ENCODE peak calls at places on chromosomes 16 and 17, in six cellular contexts. N is AG04449, S is epithelial cell of esophagus, H is tibial artery, Y is endothelial cell of umbilical vein, B is neural progenitor cell. U is an unnamed sample.

GRCh38 chr16:24070851-24071250 is 185.3 kb upstream of the CACNG3 start:
- DNase-seq in S (peak), N (no peak), Y (peak), B (peak), H (no peak), U (no peak)

GRCh38 chr16:4945560-4946502 is 8.9 kb upstream of the PPL start:
- DNase-seq in N (no peak), Y (no peak), H (peak), B (no peak), S (peak), U (no peak)

GRCh38 chr17:10447035-10447931 is 22.1 kb downstream of the MYH4 start:
- DNase-seq in H (no peak), N (no peak), S (no peak), Y (no peak), B (no peak), U (no peak)

GRCh38 chr16:73150790-73151189 is 102.9 kb upstream of the ZFHX3 start:
- DNase-seq in S (no peak), N (no peak), H (no peak), B (no peak), Y (no peak), U (no peak)

GRCh38 chr16:21260870-21261791 is 17.0 kb downstream of the CRYM start:
- DNase-seq in H (no peak), B (no peak), S (peak), N (peak), Y (peak), U (peak)

GRCh38 chr17:27408891-27409290 is 47.4 kb upstream of the KSR1 start:
- DNase-seq in H (no peak), S (peak), Y (peak), N (no peak), B (no peak), U (no peak)

GRCh38 chr17:67759355-67760171 is 41.8 kb downstream of the NOL11 start:
- DNase-seq in B (no peak), Y (no peak), H (no peak), N (peak), S (no peak), U (peak)

GRCh38 chr17:32240745-32241144 is 24.9 kb upstream of the RHBDL3 start:
- DNase-seq in B (no peak), N (no peak), Y (no peak), S (peak), H (no peak), U (peak)

GRCh38 chr17:70314096-70314495 is 144.8 kb downstream of the KCNJ2 start:
- DNase-seq in N (no peak), B (no peak), H (no peak), S (no peak), Y (no peak), U (no peak)

GRCh38 chr16:48558269-48558915 is 51.6 kb downstream of the N4BP1 start:
- DNase-seq in Y (peak), B (no peak), S (peak), H (no peak), N (no peak), U (no peak)

GRCh38 chr16:87706278-87707000 is 59.3 kb downstream of the KLHDC4 start:
- DNase-seq in N (no peak), B (peak), H (no peak), S (no peak), Y (no peak), U (no peak)

GRCh38 chr17:3535253-3535995 is 22.2 kb downstream of the TRPV3 start:
- DNase-seq in H (peak), Y (peak), N (no peak), S (peak), B (peak), U (no peak)

GRCh38 chr17:10144976-10145375 is 53.4 kb downstream of the GAS7 start:
- DNase-seq in B (no peak), N (no peak), Y (no peak), H (no peak), S (no peak), U (no peak)

GRCh38 chr16:23375643-23376042 is 73.5 kb downstream of the SCNN1B start:
- DNase-seq in S (no peak), B (no peak), N (no peak), Y (no peak), H (no peak), U (no peak)

GRCh38 chr16:55494994-55495421 is 13.9 kb upstream of the LPCAT2 start:
- DNase-seq in B (peak), S (peak), Y (peak), N (peak), H (peak), U (peak)

GRCh38 chr17:41687828-41688640 is 651 bp upstream of the EIF1 start:
- DNase-seq in S (peak), H (peak), N (no peak), Y (no peak), B (no peak), U (no peak)

GRCh38 chr17:58383892-58384462 is 32.0 kb upstream of the SUPT4H1 start:
- DNase-seq in S (no peak), Y (no peak), N (no peak), H (no peak), B (no peak), U (no peak)

GRCh38 chr16:9670058-9670457 is 512.2 kb downstream of the GRIN2A start:
- DNase-seq in H (no peak), B (peak), Y (no peak), N (no peak), S (no peak), U (no peak)

GRCh38 chr17:27288183-27288582 is 5.7 kb upstream of the WSB1 start:
- DNase-seq in N (no peak), S (no peak), B (no peak), Y (no peak), H (no peak), U (no peak)

GRCh38 chr16:1823821-1824220 is 2.8 kb downstream of the HAGH start:
- DNase-seq in B (peak), N (no peak), S (peak), Y (peak), H (no peak), U (no peak)

GRCh38 chr16:83002351-83003334 is 375.9 kb downstream of the CDH13 start:
- DNase-seq in H (no peak), B (no peak), N (no peak), S (no peak), Y (peak), U (no peak)

GRCh38 chr16:57897053-57897784 is 73.7 kb downstream of the CNGB1 start:
- DNase-seq in S (no peak), Y (no peak), B (no peak), H (no peak), N (no peak), U (no peak)

GRCh38 chr17:21278304-21279197 is 6.0 kb upstream of the MAP2K3 start:
- DNase-seq in N (no peak), H (peak), S (peak), Y (no peak), B (no peak), U (no peak)

GRCh38 chr17:4796550-4796915 is 569 bp downstream of the PSMB6 start:
- DNase-seq in H (no peak), Y (peak), N (no peak), B (peak), S (peak), U (no peak)

GRCh38 chr16:88333645-88334516 is 48.9 kb upstream of the ZNF469 start:
- DNase-seq in Y (no peak), H (no peak), S (no peak), B (no peak), N (no peak), U (no peak)

GRCh38 chr16:63289834-63290460 is 1253.7 kb upstream of the CDH8 start:
- DNase-seq in H (peak), S (peak), B (peak), N (no peak), Y (peak), U (no peak)

GRCh38 chr17:2030779-2031163 is 818 bp downstream of the DPH1 start:
- DNase-seq in Y (no peak), N (no peak), B (peak), H (no peak), S (no peak), U (no peak)

GRCh38 chr16:89922884-89923639 is at the start of gene TUBB3:
- DNase-seq in Y (peak), H (no peak), N (no peak), S (peak), B (peak), U (no peak)

GRCh38 chr16:15907863-15908478 is 19.6 kb upstream of the CEP20 start:
- DNase-seq in Y (peak), S (peak), B (peak), N (no peak), H (no peak), U (no peak)

GRCh38 chr17:39782481-39782880 is 44.7 kb downstream of the GRB7 start:
- DNase-seq in B (no peak), S (peak), H (no peak), Y (peak), N (no peak), U (no peak)

GRCh38 chr17:29642171-29642611 is 19.5 kb upstream of the CORO6 start:
- DNase-seq in Y (peak), B (peak), N (no peak), H (no peak), S (no peak), U (no peak)

GRCh38 chr16:4511441-4512082 is 27.0 kb downstream of the CDIP1 start:
- DNase-seq in S (peak), Y (peak), H (no peak), B (peak), N (no peak), U (no peak)

GRCh38 chr16:75323198-75323597 is 71.8 kb upstream of the BCAR1 start:
- DNase-seq in B (no peak), N (no peak), Y (no peak), S (peak), H (no peak), U (no peak)

GRCh38 chr17:80938556-80938955 is 53.1 kb upstream of the CHMP6 start:
- DNase-seq in H (no peak), N (no peak), Y (no peak), B (no peak), S (no peak), U (no peak)

GRCh38 chr17:72529386-72529785 is 408.6 kb downstream of the SOX9 start:
- DNase-seq in Y (no peak), N (no peak), B (peak), S (no peak), H (no peak), U (no peak)

GRCh38 chr17:42518046-42518754 is 17.8 kb upstream of the NAGLU start:
- DNase-seq in H (peak), S (peak), Y (peak), B (no peak), N (peak), U (peak)

GRCh38 chr16:81518439-81518757 is 73.8 kb downstream of the CMIP start:
- DNase-seq in S (no peak), Y (peak), B (no peak), H (no peak), N (no peak), U (no peak)

GRCh38 chr16:89471225-89471624 is 19.1 kb downstream of the ANKRD11 start:
- DNase-seq in Y (no peak), H (no peak), S (peak), N (peak), B (no peak), U (no peak)

GRCh38 chr17:75842411-75842810 is 1.8 kb downstream of the UNC13D start:
- DNase-seq in B (no peak), S (no peak), Y (no peak), H (no peak), N (no peak), U (no peak)

GRCh38 chr16:30700491-30700890 is 1.5 kb downstream of the SRCAP start:
- DNase-seq in B (no peak), S (no peak), N (no peak), H (no peak), Y (no peak), U (no peak)
- H3K4me3 ChIP-seq in B (no peak), S (no peak), N (no peak), H (no peak), Y (no peak), U (peak)

DNA sequence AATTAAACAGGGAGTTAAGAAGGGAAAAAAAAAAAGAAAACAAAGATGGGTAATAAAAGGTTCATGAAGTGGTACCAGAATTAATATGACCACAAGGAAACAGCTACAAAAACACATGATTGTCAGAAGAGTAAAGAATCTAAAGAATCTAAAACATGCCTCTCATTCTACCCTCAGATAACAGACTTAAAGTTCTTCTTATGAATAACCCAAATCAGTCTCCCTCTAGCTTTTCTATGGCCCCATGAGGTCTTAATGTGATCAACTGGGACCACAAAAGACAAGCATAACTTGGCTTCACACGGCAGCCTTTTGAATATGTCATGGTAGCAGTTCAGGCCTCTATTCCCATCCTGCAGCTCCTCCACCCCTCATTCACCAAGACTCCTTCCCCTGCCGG is 6.9 kb downstream of the MYH10 start:
- DNase-seq in H (no peak), S (no peak), Y (no peak), N (no peak), B (no peak), U (no peak)
- H3K4me3 ChIP-seq in H (no peak), S (no peak), Y (no peak), N (no peak), B (no peak), U (no peak)

GRCh38 chr17:16493470-16494048 is 1.6 kb upstream of the LRRC75A start:
- DNase-seq in S (no peak), B (no peak), Y (no peak), N (no peak), H (no peak), U (no peak)

GRCh38 chr17:16491131-16491702 is 776 bp downstream of the LRRC75A start:
- DNase-seq in Y (no peak), B (peak), S (no peak), N (no peak), H (no peak), U (no peak)

GRCh38 chr17:16495561-16495960 is 3.6 kb upstream of the LRRC75A start:
- DNase-seq in Y (no peak), B (no peak), N (no peak), S (no peak), H (no peak), U (no peak)

GRCh38 chr17:16491703-16492612 is at the start of gene LRRC75A:
- DNase-seq in N (no peak), B (peak), S (peak), H (no peak), Y (peak), U (no peak)

DNA sequence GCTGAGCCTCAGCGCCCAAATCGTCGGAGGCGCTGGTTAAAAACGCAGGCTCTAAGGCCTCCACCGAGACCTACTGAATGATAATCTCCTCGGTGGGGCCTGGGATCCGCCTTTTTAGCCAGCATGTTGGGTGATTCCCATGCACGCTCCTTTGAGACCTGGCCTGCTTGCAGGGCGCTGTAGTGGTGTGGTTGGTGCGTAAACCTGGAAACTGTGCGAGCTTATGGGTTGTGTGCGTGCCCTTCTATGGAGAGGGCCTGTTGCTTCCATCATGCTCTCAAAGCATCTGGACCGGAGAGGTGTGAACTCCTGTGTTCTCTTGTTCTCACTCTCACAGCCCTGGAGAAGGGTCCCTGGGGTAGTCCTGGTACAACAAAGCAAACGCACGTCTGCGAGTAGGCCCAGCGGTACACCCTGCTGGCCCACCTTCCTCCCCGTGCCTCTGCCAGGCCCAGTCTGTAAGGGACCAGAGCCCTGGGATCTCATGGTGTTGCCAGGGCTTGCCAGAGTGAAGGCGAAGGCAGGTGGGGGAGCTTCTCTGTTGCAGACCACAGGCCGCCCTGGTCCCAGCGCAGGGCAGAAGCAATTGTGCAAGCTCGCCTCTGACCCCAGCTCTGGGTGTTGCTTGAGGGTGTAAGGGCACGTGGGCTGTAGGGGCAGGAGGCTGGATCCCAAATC is 759 bp upstream of the LRRC75A start:
- DNase-seq in H (no peak), N (no peak), S (no peak), B (no peak), Y (no peak), U (no peak)
- H3K4me3 ChIP-seq in H (peak), N (peak), S (no peak), B (peak), Y (no peak), U (peak)

GRCh38 chr17:47818002-47818695 is 3.4 kb downstream of the OSBPL7 start:
- DNase-seq in N (no peak), S (no peak), B (no peak), Y (no peak), H (no peak), U (no peak)

GRCh38 chr17:47819475-47819874 is 2.1 kb downstream of the OSBPL7 start:
- DNase-seq in B (no peak), Y (no peak), H (no peak), S (no peak), N (no peak), U (no peak)

GRCh38 chr17:47821031-47821423 is 567 bp downstream of the OSBPL7 start:
- DNase-seq in H (no peak), Y (no peak), N (no peak), B (no peak), S (no peak), U (no peak)

GRCh38 chr17:47821424-47822379 is at the start of gene OSBPL7:
- DNase-seq in H (peak), S (peak), Y (peak), N (peak), B (peak), U (peak)

GRCh38 chr17:47820023-47820789 is 1.4 kb downstream of the OSBPL7 start:
- DNase-seq in N (no peak), S (no peak), B (no peak), Y (no peak), H (no peak), U (no peak)
- H3K4me3 ChIP-seq in N (peak), S (no peak), B (no peak), Y (no peak), H (no peak), U (no peak)

GRCh38 chr17:16415031-16415924 is at the start of gene TRPV2:
- DNase-seq in B (peak), N (no peak), S (no peak), Y (no peak), H (no peak), U (no peak)
- H3K4me3 ChIP-seq in B (no peak), N (peak), S (no peak), Y (no peak), H (peak), U (peak)

DNA sequence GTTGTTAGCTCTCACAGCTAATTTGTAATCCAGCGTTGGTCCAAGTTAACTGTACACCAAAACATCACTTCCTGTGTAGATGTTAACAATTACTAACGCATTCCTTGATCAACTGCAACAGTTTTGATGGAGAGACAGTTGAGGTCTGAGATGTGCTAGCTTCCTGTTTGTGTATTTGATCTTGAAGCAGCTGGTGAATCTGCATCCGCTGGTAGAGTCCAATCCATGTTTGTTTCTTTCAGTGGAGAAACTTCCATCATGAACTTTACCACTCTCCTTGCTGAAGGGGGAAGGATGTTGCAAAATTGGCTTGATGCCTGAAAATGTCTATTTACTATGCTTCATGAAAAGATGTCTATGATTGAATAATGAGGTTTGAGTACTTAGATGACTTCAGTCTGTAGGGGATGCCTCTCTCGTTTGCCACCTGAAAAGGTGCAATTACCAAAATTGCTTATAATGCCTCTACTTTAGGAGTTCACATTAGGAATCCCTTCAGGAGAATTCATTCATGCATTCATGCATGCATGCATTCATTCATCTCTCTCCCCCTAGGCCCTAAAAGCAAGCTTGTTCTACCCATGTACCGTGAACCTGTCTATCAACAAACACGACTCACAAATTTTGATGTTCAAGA is 39.6 kb upstream of the ZKSCAN2 start:
- DNase-seq in S (no peak), N (no peak), H (no peak), B (no peak), Y (no peak), U (no peak)
- H3K4me3 ChIP-seq in S (no peak), N (no peak), H (no peak), B (no peak), Y (no peak), U (no peak)

GRCh38 chr17:77375108-77375507 is 234.3 kb downstream of the SEC14L1 start:
- DNase-seq in H (no peak), S (no peak), Y (no peak), N (no peak), B (peak), U (no peak)

GRCh38 chr17:77376795-77377751 is 236.3 kb downstream of the SEC14L1 start:
- DNase-seq in Y (no peak), N (no peak), H (no peak), S (no peak), B (no peak), U (no peak)

GRCh38 chr17:77374170-77374936 is 233.6 kb downstream of the SEC14L1 start:
- DNase-seq in N (no peak), S (no peak), H (peak), Y (peak), B (peak), U (no peak)

GRCh38 chr17:77375917-77376651 is 235.3 kb downstream of the SEC14L1 start:
- DNase-seq in Y (no peak), S (no peak), N (peak), B (peak), H (no peak), U (no peak)

DNA sequence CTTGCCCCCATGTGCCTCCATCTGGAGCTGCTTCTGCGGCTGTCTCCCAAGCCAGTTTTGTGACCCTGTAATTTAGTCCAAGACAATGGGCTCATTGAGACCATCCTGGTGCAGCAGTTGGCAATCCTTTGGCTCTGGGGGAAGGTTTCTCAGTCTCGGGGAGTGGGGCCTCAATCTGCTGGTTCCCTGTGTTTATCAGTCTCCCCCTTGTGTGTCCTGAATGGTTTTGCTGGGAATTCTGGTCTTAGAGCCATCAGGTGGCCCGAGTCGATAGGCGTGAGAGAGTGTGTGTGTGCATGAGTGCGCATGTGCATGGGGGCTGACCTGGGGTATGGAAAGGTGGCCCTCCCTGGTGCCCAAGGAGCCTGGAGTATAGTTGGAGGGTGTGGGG is 234.8 kb downstream of the SEC14L1 start:
- DNase-seq in Y (no peak), B (no peak), H (no peak), N (no peak), S (no peak), U (no peak)
- H3K4me3 ChIP-seq in Y (no peak), B (peak), H (peak), N (peak), S (no peak), U (peak)

U was measured in HFF-Myc.